ENCODE peak calls at places on chromosomes 11 and 22, in five cellular contexts. One of them, this sample, is unnamed. For H3K36me3 and H3K4me1, the result is how much of the 10 kb centered on the place peaks cover.

GRCh38 chr11:65493367-65494176 is 5.3 kb upstream of the MALAT1 start:
- DNase-seq in colonic mucosa: peak
- DNase-seq in kidney: peak
- DNase-seq in cardiac muscle cell: peak
- DNase-seq in spleen: no peak
- DNase-seq in this sample: peak

GRCh38 chr11:134032501-134033091 is 36.3 kb upstream of the JAM3 start:
- DNase-seq in colonic mucosa: peak
- DNase-seq in kidney: peak
- DNase-seq in cardiac muscle cell: no peak
- DNase-seq in spleen: no peak
- DNase-seq in this sample: peak

GRCh38 chr22:49418943-49419342 is 408.7 kb downstream of the BRD1 start:
- DNase-seq in colonic mucosa: no peak
- DNase-seq in kidney: no peak
- DNase-seq in cardiac muscle cell: no peak
- DNase-seq in spleen: no peak
- DNase-seq in this sample: no peak

GRCh38 chr22:21726650-21727049 is 8.9 kb downstream of the YPEL1 start:
- DNase-seq in colonic mucosa: no peak
- DNase-seq in kidney: no peak
- DNase-seq in cardiac muscle cell: no peak
- DNase-seq in spleen: no peak
- DNase-seq in this sample: no peak

GRCh38 chr11:66346476-66347424 is 679 bp downstream of the B4GAT1 start:
- DNase-seq in colonic mucosa: peak
- DNase-seq in kidney: peak
- DNase-seq in cardiac muscle cell: no peak
- DNase-seq in spleen: peak
- DNase-seq in this sample: no peak

GRCh38 chr22:47605441-47605840 is 843.0 kb downstream of the TBC1D22A start:
- DNase-seq in colonic mucosa: no peak
- DNase-seq in kidney: peak
- DNase-seq in cardiac muscle cell: no peak
- DNase-seq in spleen: peak
- DNase-seq in this sample: no peak

GRCh38 chr11:96197801-96198465 is 145.1 kb downstream of the MAML2 start:
- DNase-seq in colonic mucosa: no peak
- DNase-seq in kidney: no peak
- DNase-seq in cardiac muscle cell: no peak
- DNase-seq in spleen: no peak
- DNase-seq in this sample: no peak

GRCh38 chr11:85767277-85767676 is 43.7 kb downstream of the SYTL2 start:
- DNase-seq in colonic mucosa: no peak
- DNase-seq in kidney: no peak
- DNase-seq in cardiac muscle cell: no peak
- DNase-seq in spleen: no peak
- DNase-seq in this sample: no peak

GRCh38 chr22:30298005-30298701 is 8.8 kb upstream of the CASTOR1 start:
- DNase-seq in colonic mucosa: peak
- DNase-seq in kidney: no peak
- DNase-seq in cardiac muscle cell: no peak
- DNase-seq in spleen: no peak
- DNase-seq in this sample: no peak

GRCh38 chr22:30671071-30671470 is 3.4 kb upstream of the DUSP18 start:
- DNase-seq in colonic mucosa: no peak
- DNase-seq in kidney: no peak
- DNase-seq in cardiac muscle cell: no peak
- DNase-seq in spleen: no peak
- DNase-seq in this sample: no peak

GRCh38 chr11:75275581-75275980 is 35.0 kb downstream of the TPBGL start:
- DNase-seq in colonic mucosa: peak
- DNase-seq in kidney: peak
- DNase-seq in cardiac muscle cell: no peak
- DNase-seq in spleen: peak
- DNase-seq in this sample: peak

GRCh38 chr11:7555067-7555699 is 41.4 kb downstream of the PPFIBP2 start:
- DNase-seq in colonic mucosa: peak
- DNase-seq in kidney: no peak
- DNase-seq in cardiac muscle cell: no peak
- DNase-seq in spleen: no peak
- DNase-seq in this sample: peak

GRCh38 chr11:108313444-108313843 is 90.6 kb downstream of the ATM start:
- DNase-seq in colonic mucosa: no peak
- DNase-seq in kidney: no peak
- DNase-seq in cardiac muscle cell: no peak
- DNase-seq in spleen: no peak
- DNase-seq in this sample: no peak
- H3K36me3 ChIP-seq in colonic mucosa: under half
- H3K36me3 ChIP-seq in kidney: under half
- H3K36me3 ChIP-seq in cardiac muscle cell: under half
- H3K36me3 ChIP-seq in spleen: under half
- H3K36me3 ChIP-seq in this sample: half or more

GRCh38 chr11:20627026-20627425 is 27.6 kb downstream of the SLC6A5 start:
- DNase-seq in colonic mucosa: no peak
- DNase-seq in kidney: no peak
- DNase-seq in cardiac muscle cell: no peak
- DNase-seq in spleen: no peak
- DNase-seq in this sample: no peak
- H3K4me1 ChIP-seq in colonic mucosa: under half
- H3K4me1 ChIP-seq in kidney: under half
- H3K4me1 ChIP-seq in cardiac muscle cell: under half
- H3K4me1 ChIP-seq in spleen: under half
- H3K4me1 ChIP-seq in this sample: under half

DNA sequence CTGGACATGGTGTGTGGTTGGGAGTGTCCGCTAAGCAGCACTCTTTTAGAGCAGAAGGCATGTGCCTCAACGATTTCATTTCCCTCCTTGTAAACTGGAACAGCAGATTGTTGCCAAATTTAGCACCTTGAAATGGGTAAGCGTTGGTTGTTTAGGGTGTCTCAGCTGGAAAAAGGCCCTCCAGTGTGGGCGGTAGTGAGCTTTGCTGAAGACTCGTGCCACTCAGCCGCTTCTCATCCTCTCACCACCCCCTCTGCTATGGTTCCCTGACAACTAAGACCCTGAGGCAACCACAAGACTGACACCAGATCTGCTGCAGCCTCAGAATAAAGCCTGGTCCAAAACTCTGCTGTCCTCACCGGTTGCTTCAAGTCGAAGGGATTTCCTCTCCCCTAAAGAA is 9.9 kb upstream of the FERMT3 start:
- DNase-seq in colonic mucosa: no peak
- DNase-seq in kidney: no peak
- DNase-seq in cardiac muscle cell: no peak
- DNase-seq in spleen: no peak
- DNase-seq in this sample: no peak
- H3K36me3 ChIP-seq in colonic mucosa: under half
- H3K36me3 ChIP-seq in kidney: half or more
- H3K36me3 ChIP-seq in cardiac muscle cell: half or more
- H3K36me3 ChIP-seq in spleen: half or more
- H3K36me3 ChIP-seq in this sample: half or more

DNA sequence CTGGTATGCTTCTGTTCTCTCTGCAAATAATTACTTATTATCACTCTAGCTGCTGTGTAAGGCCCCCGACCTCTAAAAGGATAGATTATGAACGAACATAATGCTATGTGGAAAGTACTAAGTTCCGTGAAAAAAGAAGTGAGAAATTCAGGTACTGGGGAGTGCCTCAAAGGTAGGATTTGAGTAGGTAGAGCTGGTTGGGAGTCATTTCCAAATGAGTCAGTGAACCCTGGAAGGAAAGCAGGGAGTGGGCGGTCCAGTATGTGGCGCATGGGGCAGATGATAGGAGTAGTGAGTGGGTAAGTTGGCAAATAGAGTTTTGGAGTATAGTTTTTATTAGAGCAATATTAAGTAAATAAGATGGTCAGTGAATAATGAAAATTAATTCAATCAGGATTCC is 2.4 kb downstream of the ZC3H12C start:
- DNase-seq in colonic mucosa: no peak
- DNase-seq in kidney: no peak
- DNase-seq in cardiac muscle cell: peak
- DNase-seq in spleen: no peak
- DNase-seq in this sample: no peak
- H3K4me1 ChIP-seq in colonic mucosa: under half
- H3K4me1 ChIP-seq in kidney: under half
- H3K4me1 ChIP-seq in cardiac muscle cell: under half
- H3K4me1 ChIP-seq in spleen: under half
- H3K4me1 ChIP-seq in this sample: under half

GRCh38 chr11:105092255-105093239 is 47.0 kb downstream of the CARD18 start:
- DNase-seq in colonic mucosa: no peak
- DNase-seq in kidney: no peak
- DNase-seq in cardiac muscle cell: peak
- DNase-seq in spleen: no peak
- DNase-seq in this sample: no peak
- H3K36me3 ChIP-seq in colonic mucosa: under half
- H3K36me3 ChIP-seq in kidney: under half
- H3K36me3 ChIP-seq in cardiac muscle cell: under half
- H3K36me3 ChIP-seq in spleen: under half
- H3K36me3 ChIP-seq in this sample: under half

GRCh38 chr22:45223304-45224117 is 17.2 kb downstream of the KIAA0930 start:
- DNase-seq in colonic mucosa: no peak
- DNase-seq in kidney: no peak
- DNase-seq in cardiac muscle cell: no peak
- DNase-seq in spleen: peak
- DNase-seq in this sample: no peak
- H3K4me1 ChIP-seq in colonic mucosa: under half
- H3K4me1 ChIP-seq in kidney: under half
- H3K4me1 ChIP-seq in cardiac muscle cell: under half
- H3K4me1 ChIP-seq in spleen: half or more
- H3K4me1 ChIP-seq in this sample: under half

DNA sequence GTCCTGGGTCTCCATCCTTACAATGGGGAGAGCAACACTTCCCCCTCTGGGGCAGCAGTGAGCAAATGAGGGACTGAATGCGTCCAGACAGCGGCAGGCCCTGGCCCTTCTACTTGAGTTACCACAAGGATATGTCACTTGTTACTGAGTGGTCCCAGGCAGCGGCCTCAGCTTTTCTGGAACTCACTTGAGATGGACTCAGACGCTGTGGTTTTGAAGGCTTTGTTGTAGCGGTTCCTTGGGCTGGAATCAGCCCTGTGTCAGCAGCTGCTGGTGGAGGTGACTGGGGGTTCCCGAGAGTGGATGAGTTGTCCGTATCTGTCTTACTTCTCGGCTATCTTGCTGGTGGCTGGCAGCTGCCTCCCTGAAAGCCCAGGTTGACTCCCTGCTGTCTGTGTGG is 77.0 kb downstream of the MICAL2 start:
- DNase-seq in colonic mucosa: no peak
- DNase-seq in kidney: no peak
- DNase-seq in cardiac muscle cell: peak
- DNase-seq in spleen: no peak
- DNase-seq in this sample: no peak
- H3K36me3 ChIP-seq in colonic mucosa: under half
- H3K36me3 ChIP-seq in kidney: under half
- H3K36me3 ChIP-seq in cardiac muscle cell: under half
- H3K36me3 ChIP-seq in spleen: under half
- H3K36me3 ChIP-seq in this sample: under half

This sample was measured in heart left ventricle.